ENCODE peak calls at places on chromosomes 13 and 19, in seven cellular contexts. One of them, this sample, is unnamed.

GRCh38 chr13:44425815-44426078 is 52.1 kb downstream of the SERP2 start:
- DNase-seq in ovary: no peak
- DNase-seq in A549: no peak
- DNase-seq in body of pancreas: no peak
- DNase-seq in IMR-90: no peak
- DNase-seq in stomach: no peak
- DNase-seq in testis: no peak
- DNase-seq in this sample: no peak

GRCh38 chr19:38452430-38453366 is 19.2 kb downstream of the RYR1 start:
- DNase-seq in ovary: no peak
- DNase-seq in A549: no peak
- DNase-seq in body of pancreas: peak
- DNase-seq in IMR-90: no peak
- DNase-seq in stomach: no peak
- DNase-seq in testis: peak
- DNase-seq in this sample: no peak

GRCh38 chr13:38309397-38309796 is 40.3 kb upstream of the UFM1 start:
- DNase-seq in ovary: no peak
- DNase-seq in A549: no peak
- DNase-seq in body of pancreas: no peak
- DNase-seq in IMR-90: no peak
- DNase-seq in stomach: no peak
- DNase-seq in testis: no peak
- DNase-seq in this sample: no peak

GRCh38 chr19:38679839-38680238 is 32.4 kb downstream of the ACTN4 start:
- DNase-seq in ovary: no peak
- DNase-seq in A549: no peak
- DNase-seq in body of pancreas: no peak
- DNase-seq in IMR-90: peak
- DNase-seq in stomach: no peak
- DNase-seq in testis: no peak
- DNase-seq in this sample: no peak

GRCh38 chr19:6425732-6426686 is 1.4 kb upstream of the KHSRP start:
- DNase-seq in ovary: no peak
- DNase-seq in A549: no peak
- DNase-seq in body of pancreas: no peak
- DNase-seq in IMR-90: no peak
- DNase-seq in stomach: no peak
- DNase-seq in testis: no peak
- DNase-seq in this sample: no peak

GRCh38 chr19:40705362-40705651 is 11.4 kb downstream of the COQ8B start:
- DNase-seq in ovary: no peak
- DNase-seq in A549: no peak
- DNase-seq in body of pancreas: no peak
- DNase-seq in IMR-90: no peak
- DNase-seq in stomach: no peak
- DNase-seq in testis: peak
- DNase-seq in this sample: no peak

GRCh38 chr13:111508164-111508870 is 187.9 kb downstream of the TEX29 start:
- DNase-seq in ovary: no peak
- DNase-seq in A549: no peak
- DNase-seq in body of pancreas: no peak
- DNase-seq in IMR-90: no peak
- DNase-seq in stomach: peak
- DNase-seq in testis: peak
- DNase-seq in this sample: no peak

GRCh38 chr13:39692650-39693438 is 37.4 kb downstream of the COG6 start:
- DNase-seq in ovary: no peak
- DNase-seq in A549: no peak
- DNase-seq in body of pancreas: no peak
- DNase-seq in IMR-90: peak
- DNase-seq in stomach: no peak
- DNase-seq in testis: no peak
- DNase-seq in this sample: no peak

GRCh38 chr13:27194895-27195764 is 23.5 kb upstream of the USP12 start:
- DNase-seq in ovary: no peak
- DNase-seq in A549: peak
- DNase-seq in body of pancreas: no peak
- DNase-seq in IMR-90: peak
- DNase-seq in stomach: no peak
- DNase-seq in testis: no peak
- DNase-seq in this sample: peak

GRCh38 chr19:53545271-53546065 is 7.5 kb downstream of the ZNF331 start:
- DNase-seq in ovary: no peak
- DNase-seq in A549: peak
- DNase-seq in body of pancreas: no peak
- DNase-seq in IMR-90: peak
- DNase-seq in stomach: no peak
- DNase-seq in testis: no peak
- DNase-seq in this sample: peak

GRCh38 chr19:34096020-34096915 is 76.0 kb upstream of the LSM14A start:
- DNase-seq in ovary: no peak
- DNase-seq in A549: peak
- DNase-seq in body of pancreas: no peak
- DNase-seq in IMR-90: peak
- DNase-seq in stomach: no peak
- DNase-seq in testis: no peak
- DNase-seq in this sample: peak

GRCh38 chr13:98641075-98641474 is 64.2 kb upstream of the STK24 start:
- DNase-seq in ovary: no peak
- DNase-seq in A549: no peak
- DNase-seq in body of pancreas: no peak
- DNase-seq in IMR-90: no peak
- DNase-seq in stomach: no peak
- DNase-seq in testis: no peak
- DNase-seq in this sample: no peak

GRCh38 chr19:39704181-39705044 is at the start of gene LGALS14:
- DNase-seq in ovary: no peak
- DNase-seq in A549: no peak
- DNase-seq in body of pancreas: no peak
- DNase-seq in IMR-90: no peak
- DNase-seq in stomach: no peak
- DNase-seq in testis: no peak
- DNase-seq in this sample: no peak

GRCh38 chr13:107678075-107678689 is 537.2 kb downstream of the LIG4 start:
- DNase-seq in ovary: no peak
- DNase-seq in A549: no peak
- DNase-seq in body of pancreas: no peak
- DNase-seq in IMR-90: peak
- DNase-seq in stomach: no peak
- DNase-seq in testis: no peak
- DNase-seq in this sample: no peak

GRCh38 chr13:32733685-32734084 is 147.4 kb downstream of the PDS5B start:
- DNase-seq in ovary: no peak
- DNase-seq in A549: no peak
- DNase-seq in body of pancreas: no peak
- DNase-seq in IMR-90: no peak
- DNase-seq in stomach: no peak
- DNase-seq in testis: no peak
- DNase-seq in this sample: no peak

DNA sequence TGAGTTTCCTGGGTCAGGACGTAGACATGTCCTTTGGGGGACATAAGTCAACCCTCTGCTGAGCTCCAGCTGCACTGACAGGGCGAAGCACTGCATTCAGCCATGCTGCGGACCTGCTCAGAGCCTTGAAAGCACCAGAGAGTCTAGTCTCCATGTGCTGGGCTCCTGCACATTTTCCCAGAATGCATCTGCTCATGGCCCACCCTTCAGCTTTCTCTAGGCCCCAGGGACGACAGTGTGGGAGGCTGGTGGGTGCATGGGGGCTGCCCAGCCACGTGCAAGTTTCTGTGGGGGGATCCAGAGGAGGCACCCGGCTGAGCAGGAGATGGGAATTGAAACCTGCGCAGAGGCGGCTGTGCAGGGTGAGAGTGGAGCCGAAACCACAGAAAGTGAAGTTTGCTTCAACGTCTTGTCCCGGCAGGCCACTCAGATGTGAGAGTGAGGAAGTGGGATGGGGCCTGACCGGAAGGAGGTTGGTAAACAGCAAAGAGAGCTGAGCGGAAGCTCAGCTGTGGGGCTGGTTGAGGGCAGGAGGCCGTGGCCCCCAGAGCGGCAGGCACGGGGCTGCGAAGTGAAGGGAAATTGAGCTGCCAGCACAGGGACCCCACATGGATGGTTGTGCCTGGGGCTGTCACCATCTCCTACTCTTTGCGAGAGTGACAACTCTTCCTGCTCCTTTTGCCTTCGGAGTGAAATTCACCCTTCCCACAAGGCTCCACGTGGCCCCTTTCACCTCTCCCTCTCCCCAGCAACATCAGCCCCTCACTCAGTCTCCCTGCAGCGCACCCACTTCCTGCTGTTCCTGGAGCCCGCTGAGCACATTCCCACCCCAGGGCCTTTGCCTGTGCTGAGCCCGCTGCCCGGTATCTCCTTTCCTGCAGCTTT is 11.8 kb downstream of the PGLS start:
- DNase-seq in ovary: no peak
- DNase-seq in A549: no peak
- DNase-seq in body of pancreas: no peak
- DNase-seq in IMR-90: no peak
- DNase-seq in stomach: peak
- DNase-seq in testis: peak
- DNase-seq in this sample: no peak
- TF ChIP-seq POLR2A in ovary: no peak
- TF ChIP-seq POLR2A in A549: no peak
- TF ChIP-seq POLR2A in body of pancreas: no peak
- TF ChIP-seq POLR2A in IMR-90: no peak
- TF ChIP-seq POLR2A in stomach: no peak
- TF ChIP-seq POLR2A in testis: no peak
- TF ChIP-seq POLR2A in this sample: no peak

DNA sequence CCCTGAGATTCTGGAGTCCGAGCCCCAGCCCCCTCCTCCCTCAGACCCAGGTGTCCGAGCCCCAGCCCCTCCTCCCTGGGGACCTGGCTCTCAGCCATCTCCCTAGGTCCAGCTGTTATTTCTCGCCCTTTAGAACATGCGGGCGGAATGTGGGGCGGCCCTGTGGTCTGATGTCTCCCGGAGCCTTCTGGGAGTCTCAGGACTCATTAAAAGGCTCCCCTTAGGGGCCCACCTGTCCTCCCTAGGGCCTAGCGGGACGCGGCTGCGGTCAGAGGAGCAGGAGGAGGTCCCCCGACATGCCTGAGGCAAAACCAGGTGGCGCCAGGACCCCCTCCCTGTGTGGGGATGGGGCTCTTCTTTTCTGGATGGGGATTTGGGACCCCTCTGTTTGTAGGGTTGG is at the start of gene MYBPC2:
- DNase-seq in ovary: no peak
- DNase-seq in A549: no peak
- DNase-seq in body of pancreas: no peak
- DNase-seq in IMR-90: no peak
- DNase-seq in stomach: peak
- DNase-seq in testis: no peak
- DNase-seq in this sample: no peak
- H3K27ac ChIP-seq in ovary: no peak
- H3K27ac ChIP-seq in A549: peak
- H3K27ac ChIP-seq in body of pancreas: no peak
- H3K27ac ChIP-seq in IMR-90: no peak
- H3K27ac ChIP-seq in stomach: peak
- H3K27ac ChIP-seq in testis: peak
- H3K27ac ChIP-seq in this sample: peak

DNA sequence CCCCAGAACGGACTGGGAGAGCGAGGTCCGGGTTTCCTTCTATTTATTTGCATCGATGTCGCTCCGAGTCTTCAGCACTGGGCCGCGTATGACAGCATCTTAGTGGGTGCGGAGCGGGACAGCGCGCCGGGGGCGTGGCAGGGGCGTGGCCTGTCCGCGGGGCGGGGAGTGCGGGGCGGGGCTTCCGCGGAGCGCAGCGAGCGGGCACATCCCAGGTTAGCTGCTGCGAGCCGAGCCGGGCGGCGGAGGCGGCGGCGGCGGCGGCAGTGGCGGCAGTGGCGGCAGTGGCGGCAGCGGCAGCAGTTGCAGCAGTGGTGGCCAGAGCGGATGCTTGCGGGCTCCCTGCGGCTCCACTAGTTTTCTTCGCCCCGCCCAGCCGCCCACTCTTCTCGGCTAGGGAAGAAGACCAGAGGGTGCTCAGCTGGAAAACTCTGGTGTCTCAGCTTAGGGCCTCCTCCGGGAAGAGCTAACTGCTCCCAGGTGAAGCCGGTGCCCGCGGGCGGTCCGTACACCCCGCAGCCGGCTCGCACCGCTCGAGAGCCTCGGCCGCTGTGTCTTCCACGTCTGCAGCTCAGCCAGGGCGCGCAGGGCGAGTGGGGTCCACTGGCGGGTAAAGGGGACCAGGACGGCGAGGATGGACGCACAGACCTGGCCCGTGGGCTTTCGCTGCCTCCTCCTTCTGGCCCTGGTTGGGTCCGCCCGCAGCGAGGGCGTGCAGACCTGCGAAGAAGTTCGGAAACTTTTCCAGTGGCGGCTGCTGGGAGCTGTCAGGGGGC is at the start of gene GPC5:
- DNase-seq in ovary: peak
- DNase-seq in A549: peak
- DNase-seq in body of pancreas: peak
- DNase-seq in IMR-90: peak
- DNase-seq in stomach: peak
- DNase-seq in testis: peak
- DNase-seq in this sample: peak
- TF ChIP-seq POLR2A in ovary: no peak
- TF ChIP-seq POLR2A in A549: no peak
- TF ChIP-seq POLR2A in body of pancreas: no peak
- TF ChIP-seq POLR2A in IMR-90: no peak
- TF ChIP-seq POLR2A in stomach: no peak
- TF ChIP-seq POLR2A in testis: no peak
- TF ChIP-seq POLR2A in this sample: no peak

GRCh38 chr13:97588993-97589392 is 155.0 kb downstream of the RAP2A start:
- DNase-seq in ovary: no peak
- DNase-seq in A549: no peak
- DNase-seq in body of pancreas: no peak
- DNase-seq in IMR-90: no peak
- DNase-seq in stomach: no peak
- DNase-seq in testis: no peak
- DNase-seq in this sample: no peak
- H3K27ac ChIP-seq in ovary: no peak
- H3K27ac ChIP-seq in A549: no peak
- H3K27ac ChIP-seq in body of pancreas: no peak
- H3K27ac ChIP-seq in IMR-90: no peak
- H3K27ac ChIP-seq in stomach: no peak
- H3K27ac ChIP-seq in testis: no peak
- H3K27ac ChIP-seq in this sample: no peak

DNA sequence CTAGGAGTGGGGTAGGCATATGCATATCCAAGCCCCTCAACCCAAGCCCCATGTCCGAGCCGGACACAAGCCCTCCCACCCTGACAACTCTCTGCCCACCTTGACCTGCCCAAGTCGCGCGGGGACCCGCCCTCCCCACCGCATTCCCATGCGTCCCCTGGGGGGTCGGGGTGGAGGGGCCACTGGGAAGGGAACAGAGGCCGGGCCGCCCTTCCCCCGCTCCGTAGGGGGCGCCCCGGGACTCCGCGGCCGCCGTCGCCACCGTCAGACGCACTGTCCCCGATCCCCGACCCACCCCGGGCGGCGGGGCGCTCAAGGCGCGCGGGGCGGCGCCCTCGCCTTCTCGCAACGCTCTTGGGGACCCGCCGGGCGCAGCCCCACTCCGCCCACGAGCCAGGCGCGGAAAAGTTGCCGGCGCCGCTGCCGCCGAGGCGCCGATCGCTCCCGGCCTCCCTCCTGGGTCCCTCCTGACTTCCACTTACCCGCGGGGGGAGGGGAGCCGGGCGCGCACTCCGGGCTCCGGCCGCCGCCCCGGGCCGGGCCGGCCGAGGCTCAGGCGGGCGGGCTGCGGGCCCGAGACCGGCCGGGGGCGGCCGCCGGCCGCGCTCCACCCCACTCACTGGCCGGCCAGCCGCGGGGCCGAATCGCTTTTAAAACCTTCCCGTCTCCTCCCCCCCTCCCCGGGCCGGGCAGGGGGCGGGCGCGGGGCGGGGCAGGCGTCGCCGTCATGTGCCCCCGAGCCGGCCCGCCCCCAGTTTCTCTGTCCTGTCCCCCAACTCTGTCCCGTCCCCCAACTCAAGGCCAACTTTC is 34.4 kb upstream of the NANOS3 start:
- DNase-seq in ovary: peak
- DNase-seq in A549: no peak
- DNase-seq in body of pancreas: peak
- DNase-seq in IMR-90: peak
- DNase-seq in stomach: peak
- DNase-seq in testis: peak
- DNase-seq in this sample: peak
- TF ChIP-seq POLR2A in ovary: peak
- TF ChIP-seq POLR2A in A549: peak
- TF ChIP-seq POLR2A in body of pancreas: peak
- TF ChIP-seq POLR2A in IMR-90: peak
- TF ChIP-seq POLR2A in stomach: no peak
- TF ChIP-seq POLR2A in testis: no peak
- TF ChIP-seq POLR2A in this sample: peak